ENCODE peak calls at places on chromosomes 5 and 9, in six cellular contexts. X is spleen, W is A549, E is IMR-90, V is ovary, Q is uterus. T is an unnamed sample.

GRCh38 chr5:111347021-111347420 is 122.8 kb downstream of the CAMK4 start:
- DNase-seq in X (no peak), W (no peak), V (no peak), Q (no peak), E (no peak), T (no peak)

GRCh38 chr9:112664541-112664940 is 53.4 kb downstream of the INIP start:
- DNase-seq in X (no peak), W (no peak), Q (no peak), V (no peak), E (no peak), T (no peak)

GRCh38 chr9:112094948-112095779 is 79.9 kb downstream of the SUSD1 start:
- DNase-seq in X (no peak), V (no peak), E (no peak), W (no peak), Q (no peak), T (no peak)

GRCh38 chr9:13033959-13034695 is 245.4 kb downstream of the MPDZ start:
- DNase-seq in Q (peak; percentile 43), W (peak; percentile 56), X (no peak), E (peak; percentile 54), V (peak; percentile 36), T (peak; percentile 64)

GRCh38 chr9:122172131-122172530 is 12.4 kb downstream of the MORN5 start:
- DNase-seq in W (no peak), E (no peak), X (no peak), V (no peak), Q (no peak), T (no peak)

GRCh38 chr5:139659673-139660072 is 11.5 kb downstream of the CXXC5 start:
- DNase-seq in V (no peak), W (no peak), E (no peak), Q (no peak), X (no peak), T (no peak)

GRCh38 chr9:107976767-107977166 is 487.2 kb upstream of the KLF4 start:
- DNase-seq in W (no peak), V (no peak), E (no peak), X (peak; percentile 69), Q (peak; percentile 22), T (peak; percentile 78)

GRCh38 chr5:75337366-75338021 is 474 bp downstream of the HMGCR start:
- DNase-seq in Q (peak; percentile 28), X (no peak), W (peak; percentile 13), E (no peak), V (no peak), T (peak; percentile 44)

GRCh38 chr5:148910216-148910615 is 83.8 kb downstream of the ADRB2 start:
- DNase-seq in E (no peak), X (no peak), V (no peak), Q (no peak), W (no peak), T (no peak)

GRCh38 chr9:29697011-29697410 is 2123.7 kb upstream of the C9orf72 start:
- DNase-seq in W (no peak), X (no peak), V (no peak), E (no peak), Q (no peak), T (no peak)

GRCh38 chr9:85971731-85972130 is 30.8 kb downstream of the NAA35 start:
- DNase-seq in W (no peak), Q (no peak), X (no peak), E (peak; percentile 10), V (no peak), T (no peak)

GRCh38 chr9:17613723-17614122 is 34.9 kb downstream of the SH3GL2 start:
- DNase-seq in V (no peak), E (peak; percentile 82), W (no peak), X (no peak), Q (no peak), T (no peak)

GRCh38 chr5:146048994-146049703 is 56.2 kb downstream of the PLAC8L1 start:
- DNase-seq in Q (no peak), V (no peak), E (peak; percentile 84), X (no peak), W (peak; percentile 76), T (peak; percentile 46)

GRCh38 chr5:13553896-13554295 is 390.6 kb downstream of the DNAH5 start:
- DNase-seq in V (no peak), W (peak; percentile 4), Q (no peak), X (no peak), E (no peak), T (no peak)

GRCh38 chr5:129382921-129383672 is 77.0 kb upstream of the ADAMTS19 start:
- DNase-seq in E (peak; percentile 31), V (no peak), W (no peak), X (no peak), Q (no peak), T (no peak)

GRCh38 chr5:138713247-138713646 is 40.0 kb upstream of the CTNNA1 start:
- DNase-seq in X (no peak), W (no peak), V (no peak), Q (no peak), E (no peak), T (no peak)

GRCh38 chr5:73591102-73591695 is 25.7 kb downstream of the UTP15 start:
- DNase-seq in X (no peak), Q (peak; percentile 65), V (no peak), E (peak; percentile 90), W (peak; percentile 88), T (peak; percentile 68)

GRCh38 chr9:124632077-124632621 is 125.0 kb upstream of the NR5A1 start:
- DNase-seq in E (peak; percentile 38), Q (no peak), W (no peak), X (no peak), V (no peak), T (no peak)

GRCh38 chr9:96574931-96575351 is 44.7 kb downstream of the CDC14B start:
- DNase-seq in X (no peak), E (no peak), W (no peak), V (no peak), Q (no peak), T (no peak)

GRCh38 chr9:82037126-82037525 is 48.6 kb downstream of the SPATA31D1 start:
- DNase-seq in Q (no peak), E (no peak), W (no peak), V (no peak), X (no peak), T (no peak)

GRCh38 chr5:44708611-44709010 is 100.1 kb upstream of the MRPS30 start:
- DNase-seq in Q (no peak), W (no peak), X (no peak), V (no peak), E (no peak), T (no peak)

GRCh38 chr5:146643805-146644204 is 127.8 kb upstream of the GPR151 start:
- DNase-seq in Q (no peak), V (no peak), X (no peak), E (no peak), W (no peak), T (no peak)

GRCh38 chr9:112119225-112120045 is 55.7 kb downstream of the SUSD1 start:
- DNase-seq in Q (no peak), E (peak; percentile 45), V (no peak), W (peak; percentile 94), X (no peak), T (peak; percentile 8)

GRCh38 chr9:84947412-84947972 is 278.0 kb downstream of the NTRK2 start:
- DNase-seq in V (no peak), E (no peak), W (peak; percentile 63), X (no peak), Q (no peak), T (no peak)

GRCh38 chr5:151137067-151137825 is 20.3 kb downstream of the ANXA6 start:
- DNase-seq in V (no peak), E (no peak), Q (no peak), X (peak; percentile 47), W (no peak), T (no peak)

GRCh38 chr5:119435436-119436132 is 16.7 kb upstream of the HSD17B4 start:
- DNase-seq in Q (peak; percentile 18), X (peak; percentile 94), V (no peak), E (peak; percentile 52), W (peak; percentile 72), T (no peak)

GRCh38 chr5:180082633-180083420 is 11.3 kb upstream of the RNF130 start:
- DNase-seq in Q (no peak), V (no peak), E (no peak), W (no peak), X (no peak), T (no peak)

GRCh38 chr9:19048966-19049871 is at the start of gene RRAGA:
- DNase-seq in E (peak; percentile 96), V (peak; percentile 96), W (peak; percentile 97), X (peak; percentile 98), Q (peak; percentile 94), T (peak; percentile 92)
- TF ChIP-seq POLR2A in E (peak; percentile 97), V (peak; percentile 85), W (peak; percentile 98), X (peak; percentile 35), Q (peak; percentile 87), T (no peak)

GRCh38 chr5:64654184-64654938 is 35.9 kb upstream of the SHISAL2B start:
- DNase-seq in V (no peak), X (no peak), W (no peak), Q (no peak), E (no peak), T (no peak)

GRCh38 chr5:64649512-64649911 is 40.8 kb upstream of the SHISAL2B start:
- DNase-seq in V (no peak), E (no peak), Q (no peak), X (no peak), W (no peak), T (no peak)

GRCh38 chr5:64655596-64655995 is 34.7 kb upstream of the SHISAL2B start:
- DNase-seq in Q (no peak), X (no peak), E (no peak), W (no peak), V (no peak), T (no peak)

DNA sequence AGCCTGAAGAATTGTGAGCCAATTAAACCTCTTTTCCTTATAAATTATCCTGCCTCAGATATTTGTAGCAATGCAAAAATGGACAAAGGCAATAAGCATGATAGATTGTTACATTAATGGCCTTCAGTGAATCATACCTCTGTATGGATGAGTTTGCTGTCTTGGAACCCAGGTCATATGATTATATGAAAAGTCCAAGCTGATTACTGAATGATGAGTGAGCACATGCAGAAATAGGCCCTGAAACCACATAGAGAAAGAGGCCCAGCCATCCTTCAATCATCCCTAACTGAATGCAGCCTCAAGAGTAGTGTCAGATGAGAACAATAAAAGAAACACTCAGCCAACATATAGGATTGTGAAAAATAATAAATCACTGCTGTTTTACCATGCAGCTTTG is 36.5 kb upstream of the SHISAL2B start:
- DNase-seq in E (peak; percentile 30), Q (no peak), X (no peak), W (no peak), V (no peak), T (no peak)
- TF ChIP-seq POLR2A in E (no peak), Q (no peak), X (no peak), W (no peak), V (no peak), T (no peak)

DNA sequence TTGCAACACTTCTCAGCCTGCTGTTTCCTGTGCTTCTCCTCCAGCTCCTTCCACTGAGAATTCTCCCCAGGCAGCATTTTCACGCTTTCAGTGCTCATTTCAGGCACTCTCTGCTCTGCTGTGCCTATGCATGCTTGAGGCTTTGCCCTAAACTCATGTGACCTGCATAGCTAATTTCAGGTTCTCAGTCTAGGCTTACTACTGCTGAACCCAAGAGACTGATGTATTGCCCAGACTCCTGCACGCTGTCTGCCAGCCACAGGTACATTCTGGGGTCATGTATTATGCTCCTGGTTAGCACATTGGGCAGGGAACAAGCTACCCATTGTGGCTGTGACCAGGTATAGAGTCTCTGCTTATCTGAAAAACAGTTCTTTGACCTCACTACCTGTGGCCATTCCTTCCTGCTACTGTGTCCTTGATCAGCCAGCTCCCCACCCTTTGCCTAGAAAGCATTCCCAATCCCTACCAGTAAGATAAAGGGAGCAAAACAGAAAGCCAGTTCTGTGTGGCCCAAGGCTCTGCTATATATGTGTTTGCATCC is 34.7 kb downstream of the PIP5K1B start:
- DNase-seq in E (no peak), Q (no peak), V (no peak), W (no peak), X (no peak), T (no peak)
- TF ChIP-seq POLR2A in E (no peak), Q (no peak), V (no peak), W (no peak), X (no peak), T (no peak)

GRCh38 chr9:127812009-127812408 is 9.3 kb downstream of the FPGS start:
- DNase-seq in E (no peak), W (no peak), X (no peak), V (no peak), Q (no peak), T (no peak)
- TF ChIP-seq POLR2A in E (no peak), W (no peak), X (no peak), V (no peak), Q (no peak), T (no peak)

T was measured in lower leg skin.